ENCODE peak calls at places on chromosomes 1 and 21, in four cellular contexts. C is A549; T is endothelial cell; P is CD8-positive, alpha-beta T cell. A is an unnamed sample.

GRCh38 chr1:32611859-32612188 is 38.5 kb downstream of the ZBTB8OS start:
- DNase-seq in C (no peak), T (no peak), P (no peak), A (no peak)

GRCh38 chr1:175555266-175555665 is 188.1 kb downstream of the TNR start:
- DNase-seq in C (no peak), T (no peak), P (no peak), A (no peak)

GRCh38 chr1:110450928-110451327 is at the start of gene PROK1:
- DNase-seq in C (no peak), T (no peak), P (no peak), A (no peak)

GRCh38 chr21:16084776-16085364 is 355.1 kb downstream of the USP25 start:
- DNase-seq in C (no peak), T (no peak), P (no peak), A (no peak)

GRCh38 chr1:232059726-232060360 is 433.3 kb downstream of the DISC1 start:
- DNase-seq in C (no peak), T (no peak), P (no peak), A (no peak)

GRCh38 chr1:36149973-36150295 is 648 bp upstream of the TRAPPC3 start:
- DNase-seq in C (no peak), T (no peak), P (no peak), A (no peak)

GRCh38 chr1:108877858-108878257 is 1.1 kb downstream of the GPSM2 start:
- DNase-seq in C (no peak), T (no peak), P (no peak), A (no peak)

GRCh38 chr1:168301664-168302320 is 21.1 kb downstream of the TBX19 start:
- DNase-seq in C (peak), T (no peak), P (no peak), A (peak)

GRCh38 chr1:109687641-109688499 is at the start of gene GSTM1:
- DNase-seq in C (no peak), T (no peak), P (no peak), A (peak)

GRCh38 chr1:175520186-175520585 is 223.2 kb downstream of the TNR start:
- DNase-seq in C (no peak), T (no peak), P (no peak), A (no peak)

GRCh38 chr1:203858055-203858454 is 3.3 kb upstream of the SNRPE start:
- DNase-seq in C (peak), T (no peak), P (no peak), A (no peak)

GRCh38 chr1:47812848-47813508 is 184.2 kb downstream of the TRABD2B start:
- DNase-seq in C (no peak), T (no peak), P (no peak), A (no peak)

GRCh38 chr1:68093737-68094136 is 43.3 kb upstream of the DIRAS3 start:
- DNase-seq in C (no peak), T (no peak), P (no peak), A (no peak)

GRCh38 chr1:196193891-196194559 is 414.2 kb downstream of the KCNT2 start:
- DNase-seq in C (no peak), T (no peak), P (no peak), A (no peak)

GRCh38 chr1:192010406-192010805 is 147.9 kb upstream of the RGS18 start:
- DNase-seq in C (no peak), T (no peak), P (no peak), A (no peak)

GRCh38 chr1:86706018-86706417 is 1.6 kb downstream of the SH3GLB1 start:
- DNase-seq in C (no peak), T (no peak), P (no peak), A (no peak)

DNA sequence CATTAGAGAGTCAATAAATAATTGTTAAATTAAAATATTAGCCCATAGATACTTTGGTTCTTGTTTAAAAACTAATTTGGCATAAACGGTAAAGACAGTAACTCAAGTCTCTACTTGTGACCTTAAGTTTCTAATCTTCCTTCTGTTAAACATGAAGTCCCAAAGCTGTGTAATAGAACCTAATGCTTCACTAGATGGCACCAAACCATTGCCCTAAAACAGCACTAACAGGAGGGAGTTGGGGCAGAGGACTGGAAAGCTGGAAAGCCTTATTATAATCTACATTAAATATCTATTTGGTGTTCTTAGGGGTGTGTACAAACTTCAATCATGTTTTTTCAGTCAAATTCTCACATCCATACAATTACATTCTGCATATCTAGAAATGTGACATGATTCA is 176.6 kb downstream of the OLFM3 start:
- DNase-seq in C (peak), T (peak), P (no peak), A (no peak)
- TF ChIP-seq CTCF in C (peak), T (peak), P (no peak), A (no peak)

GRCh38 chr1:201166964-201167624 is 12.8 kb upstream of the TMEM9 start:
- DNase-seq in C (no peak), T (no peak), P (no peak), A (no peak)

GRCh38 chr1:201169971-201170532 is 15.8 kb upstream of the TMEM9 start:
- DNase-seq in C (no peak), T (no peak), P (no peak), A (no peak)

GRCh38 chr1:201170533-201171062 is 16.3 kb upstream of the TMEM9 start:
- DNase-seq in C (peak), T (peak), P (peak), A (peak)

GRCh38 chr1:201167625-201167991 is 13.3 kb upstream of the TMEM9 start:
- DNase-seq in C (no peak), T (no peak), P (no peak), A (no peak)

DNA sequence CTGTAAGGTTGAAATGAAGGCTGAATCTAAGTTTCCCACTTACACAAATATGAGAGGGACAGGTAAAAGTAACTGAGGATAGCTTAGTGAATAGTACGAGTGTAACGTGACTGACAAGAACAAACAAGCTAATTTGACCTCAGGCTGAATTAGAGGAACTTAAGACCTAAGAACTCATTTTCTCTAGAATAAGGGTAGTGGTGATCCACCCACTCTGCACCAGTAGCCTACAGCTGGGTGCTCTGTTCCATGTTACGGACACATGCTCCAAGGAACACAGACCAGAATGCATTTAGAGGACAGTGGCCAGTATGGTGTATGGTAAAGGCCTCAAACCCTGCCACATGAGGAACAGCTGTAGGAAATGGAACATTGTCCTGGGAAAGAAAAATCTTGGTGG is 14.9 kb upstream of the TMEM9 start:
- DNase-seq in C (no peak), T (no peak), P (no peak), A (no peak)
- TF ChIP-seq CTCF in C (no peak), T (no peak), P (no peak), A (no peak)

GRCh38 chr1:22654692-22655091 is 1.7 kb downstream of the C1QB start:
- DNase-seq in C (peak), T (no peak), P (no peak), A (no peak)
- TF ChIP-seq CTCF in C (no peak), T (peak), P (no peak), A (no peak)

GRCh38 chr21:35395728-35396127 is 346.6 kb upstream of the RUNX1 start:
- DNase-seq in C (no peak), T (no peak), P (no peak), A (no peak)

GRCh38 chr21:35398366-35398982 is 349.4 kb upstream of the RUNX1 start:
- DNase-seq in C (no peak), T (no peak), P (no peak), A (no peak)

GRCh38 chr21:35396655-35397054 is 347.6 kb upstream of the RUNX1 start:
- DNase-seq in C (no peak), T (no peak), P (no peak), A (no peak)

GRCh38 chr21:35394049-35394448 is 344.9 kb upstream of the RUNX1 start:
- DNase-seq in C (no peak), T (no peak), P (no peak), A (no peak)

GRCh38 chr21:35394634-35395369 is 345.7 kb upstream of the RUNX1 start:
- DNase-seq in C (no peak), T (no peak), P (no peak), A (no peak)
- TF ChIP-seq CTCF in C (no peak), T (no peak), P (no peak), A (no peak)

GRCh38 chr1:39946216-39946615 is 8.7 kb upstream of the MFSD2A start:
- DNase-seq in C (no peak), T (no peak), P (no peak), A (no peak)

GRCh38 chr1:39952359-39953110 is 2.4 kb upstream of the MFSD2A start:
- DNase-seq in C (no peak), T (no peak), P (no peak), A (peak)

GRCh38 chr1:39947265-39947664 is 7.7 kb upstream of the MFSD2A start:
- DNase-seq in C (no peak), T (no peak), P (no peak), A (no peak)

GRCh38 chr1:39951951-39952350 is 3.0 kb upstream of the MFSD2A start:
- DNase-seq in C (no peak), T (no peak), P (no peak), A (no peak)

DNA sequence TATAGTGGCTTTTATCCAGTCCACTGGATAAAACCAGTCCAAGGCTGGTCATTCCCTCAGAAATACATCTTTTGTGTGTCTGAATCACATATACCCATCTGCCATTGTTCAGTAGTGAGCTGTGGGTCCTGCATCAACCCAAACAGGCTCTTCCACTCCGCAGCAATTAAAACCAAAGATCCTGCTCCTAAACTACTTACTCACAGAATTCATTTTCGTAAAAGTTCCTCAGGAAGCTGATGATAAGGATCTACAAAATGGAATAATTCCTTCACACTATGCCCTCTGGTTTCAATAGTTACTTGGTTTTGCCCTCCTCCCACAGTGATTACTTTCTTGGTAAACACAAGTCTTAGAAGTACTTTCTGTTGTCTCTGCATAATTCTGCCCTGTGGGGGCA is 5.1 kb upstream of the MFSD2A start:
- DNase-seq in C (no peak), T (no peak), P (no peak), A (no peak)
- TF ChIP-seq CTCF in C (no peak), T (no peak), P (no peak), A (no peak)

GRCh38 chr1:1282998-1283397 is 2.8 kb downstream of the SCNN1D start:
- DNase-seq in C (no peak), T (no peak), P (no peak), A (no peak)
- TF ChIP-seq CTCF in C (no peak), T (no peak), P (no peak), A (no peak)

GRCh38 chr1:238399558-238399957 is 508.8 kb upstream of the ZP4 start:
- DNase-seq in C (no peak), T (no peak), P (no peak), A (no peak)
- TF ChIP-seq CTCF in C (no peak), T (peak), P (no peak), A (no peak)

DNA sequence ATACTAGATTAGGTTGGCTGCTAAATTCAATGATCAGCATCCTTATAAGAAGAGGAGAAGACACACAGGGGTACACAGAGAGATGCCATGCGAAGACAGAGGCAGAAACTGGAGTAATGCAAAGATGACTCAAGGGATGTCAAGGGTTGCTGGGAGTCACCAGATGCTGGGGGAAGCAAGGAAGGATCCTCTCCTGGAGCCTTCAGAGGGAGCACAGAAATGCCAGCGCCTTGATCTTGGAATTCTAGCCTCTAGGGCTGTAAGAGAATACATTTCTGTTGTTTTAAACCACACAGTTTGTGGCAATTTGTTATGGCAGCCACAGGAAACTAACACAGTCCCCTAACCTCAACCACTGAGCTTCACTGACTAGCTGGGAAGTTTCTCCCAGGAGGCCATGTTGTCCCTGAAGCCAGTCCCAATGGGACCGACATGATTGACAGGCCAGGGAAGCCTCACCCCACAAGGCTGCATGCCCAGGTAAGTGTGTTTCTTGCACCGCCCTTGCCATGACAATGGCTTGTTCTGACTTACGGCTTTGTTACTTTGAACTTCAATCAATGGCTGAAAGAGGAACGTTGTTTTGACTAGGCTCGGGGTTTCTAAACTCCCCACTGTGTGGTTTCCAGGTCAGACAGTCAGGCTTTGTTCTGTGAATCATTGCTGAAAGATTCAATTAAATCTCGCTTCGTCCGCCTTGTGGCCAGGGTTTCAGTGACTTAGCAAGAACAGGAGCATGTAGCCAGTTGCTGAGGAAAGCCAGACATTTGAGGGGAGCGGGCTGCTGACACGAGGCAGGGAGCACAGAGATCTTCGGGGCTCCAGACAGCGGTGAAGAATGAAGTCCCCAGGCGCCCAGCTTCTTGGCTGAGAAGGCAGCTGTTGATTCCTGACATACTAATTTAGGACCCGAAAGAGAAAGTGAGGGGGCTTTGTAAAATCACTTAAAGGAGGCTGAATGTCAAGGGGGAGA is 62.3 kb downstream of the RUNX1 start:
- DNase-seq in C (no peak), T (no peak), P (peak), A (peak)
- TF ChIP-seq CTCF in C (no peak), T (no peak), P (no peak), A (no peak)

GRCh38 chr1:87986154-87986914 is 657.7 kb downstream of the LMO4 start:
- DNase-seq in C (peak), T (no peak), P (no peak), A (no peak)
- TF ChIP-seq CTCF in C (peak), T (no peak), P (no peak), A (no peak)